ENCODE peak calls at places on chromosomes 6 and 20, in seven cellular contexts. S is AG10803; V is psoas muscle; X is right lobe of liver; Q is lung; L is upper lobe of right lung; R is CD8-positive, alpha-beta T cell. N is an unnamed sample.

GRCh38 chr6:33851959-33852358 is 48.2 kb upstream of the MLN start:
- DNase-seq in S (peak; percentile 18), V (no peak), X (no peak), Q (no peak), L (no peak), R (peak; percentile 26), N (no peak)

GRCh38 chr6:161486326-161486725 is 212.5 kb upstream of the AGPAT4 start:
- DNase-seq in S (peak; percentile 37), V (peak; percentile 53), X (no peak), Q (no peak), L (no peak), R (no peak), N (no peak)

GRCh38 chr6:161168281-161168891 is 105.5 kb downstream of the AGPAT4 start:
- DNase-seq in S (peak; percentile 94), V (no peak), X (peak; percentile 83), Q (no peak), L (no peak), R (no peak), N (peak; percentile 91)

GRCh38 chr6:130969807-130970491 is 93.1 kb downstream of the EPB41L2 start:
- DNase-seq in S (peak; percentile 83), V (peak; percentile 66), X (no peak), Q (no peak), L (no peak), R (no peak), N (peak; percentile 32)

GRCh38 chr6:132675749-132676148 is 16.8 kb upstream of the TAAR1 start:
- DNase-seq in S (no peak), V (no peak), X (no peak), Q (no peak), L (no peak), R (no peak), N (no peak)

GRCh38 chr6:37807656-37808055 is 11.9 kb upstream of the ZFAND3 start:
- DNase-seq in S (peak; percentile 24), V (peak; percentile 67), X (no peak), Q (no peak), L (no peak), R (no peak), N (no peak)

GRCh38 chr6:11732036-11732545 is 46.5 kb downstream of the ADTRP start:
- DNase-seq in S (peak; percentile 97), V (peak; percentile 85), X (peak; percentile 55), Q (peak; percentile 61), L (peak; percentile 70), R (no peak), N (no peak)

GRCh38 chr6:79586548-79586947 is 44.6 kb upstream of the SH3BGRL2 start:
- DNase-seq in S (peak; percentile 29), V (no peak), X (no peak), Q (no peak), L (no peak), R (no peak), N (no peak)

GRCh38 chr6:39225543-39225942 is 3.7 kb downstream of the KCNK5 start:
- DNase-seq in S (no peak), V (no peak), X (peak; percentile 90), Q (no peak), L (no peak), R (no peak), N (no peak)

GRCh38 chr20:61447950-61448349 is 195.9 kb downstream of the CDH4 start:
- DNase-seq in S (no peak), V (no peak), X (no peak), Q (no peak), L (no peak), R (no peak), N (no peak)

GRCh38 chr20:37257530-37257929 is 4.1 kb downstream of the GHRH start:
- DNase-seq in S (no peak), V (no peak), X (no peak), Q (no peak), L (no peak), R (no peak), N (no peak)

GRCh38 chr20:40688129-40689099 is 622 bp downstream of the MAFB start:
- DNase-seq in S (no peak), V (peak; percentile 61), X (peak; percentile 57), Q (no peak), L (no peak), R (no peak), N (no peak)

GRCh38 chr6:44738652-44739141 is 351.2 kb downstream of the CDC5L start:
- DNase-seq in S (peak; percentile 90), V (peak; percentile 57), X (peak; percentile 70), Q (no peak), L (no peak), R (no peak), N (no peak)

GRCh38 chr6:155108070-155108815 is 113.1 kb downstream of the TIAM2 start:
- DNase-seq in S (no peak), V (no peak), X (no peak), Q (no peak), L (no peak), R (no peak), N (no peak)

GRCh38 chr6:76052314-76052713 is 20.1 kb downstream of the IMPG1 start:
- DNase-seq in S (no peak), V (no peak), X (no peak), Q (no peak), L (no peak), R (no peak), N (no peak)

GRCh38 chr6:126181890-126182289 is 158.0 kb upstream of the CENPW start:
- DNase-seq in S (no peak), V (no peak), X (no peak), Q (no peak), L (no peak), R (no peak), N (no peak)

GRCh38 chr6:157944983-157945931 is 36.4 kb upstream of the SYNJ2 start:
- DNase-seq in S (no peak), V (no peak), X (no peak), Q (no peak), L (no peak), R (peak; percentile 28), N (no peak)

GRCh38 chr6:37236921-37237320 is 20.7 kb upstream of the TBC1D22B start:
- DNase-seq in S (no peak), V (no peak), X (no peak), Q (no peak), L (no peak), R (no peak), N (no peak)

GRCh38 chr6:157974341-157974894 is 7.2 kb upstream of the SYNJ2 start:
- DNase-seq in S (peak; percentile 54), V (no peak), X (no peak), Q (no peak), L (no peak), R (no peak), N (no peak)

GRCh38 chr20:23018432-23018831 is 16.7 kb upstream of the SSTR4 start:
- DNase-seq in S (no peak), V (no peak), X (no peak), Q (no peak), L (no peak), R (no peak), N (no peak)
- H3K4me3 ChIP-seq in S (no peak overlapping the region), V (no peak overlapping the region), X (no peak overlapping the region), Q (no peak overlapping the region), L (no peak overlapping the region), R (no peak overlapping the region), N (no peak overlapping the region)

GRCh38 chr20:653110-653589 is at the start of gene SRXN1:
- DNase-seq in S (peak; percentile 93), V (peak; percentile 97), X (peak; percentile 94), Q (peak; percentile 89), L (peak; percentile 97), R (peak; percentile 79), N (no peak)
- H3K4me3 ChIP-seq in S (peak within 1 kb of the TSS; percentile 97), V (peak within 1 kb of the TSS; percentile 85), X (peak within 1 kb of the TSS; percentile 71), Q (peak within 1 kb of the TSS; percentile 56), L (peak within 1 kb of the TSS; percentile 84), R (peak within 1 kb of the TSS; percentile 59), N (peak within 1 kb of the TSS; percentile 94)

GRCh38 chr20:56952258-56952929 is 314.0 kb downstream of the BMP7 start:
- DNase-seq in S (no peak), V (no peak), X (no peak), Q (no peak), L (no peak), R (no peak), N (no peak)

GRCh38 chr20:56955673-56956072 is 310.8 kb downstream of the BMP7 start:
- DNase-seq in S (no peak), V (no peak), X (no peak), Q (no peak), L (no peak), R (no peak), N (no peak)

GRCh38 chr20:56953055-56953586 is 313.3 kb downstream of the BMP7 start:
- DNase-seq in S (no peak), V (no peak), X (no peak), Q (no peak), L (no peak), R (no peak), N (no peak)

GRCh38 chr20:56957737-56958553 is 308.5 kb downstream of the BMP7 start:
- DNase-seq in S (peak; percentile 9), V (no peak), X (no peak), Q (no peak), L (no peak), R (no peak), N (peak; percentile 63)

GRCh38 chr20:56956536-56956935 is 309.9 kb downstream of the BMP7 start:
- DNase-seq in S (no peak), V (no peak), X (no peak), Q (no peak), L (no peak), R (no peak), N (no peak)
- H3K4me3 ChIP-seq in S (no peak overlapping the region), V (no peak overlapping the region), X (no peak overlapping the region), Q (no peak overlapping the region), L (no peak overlapping the region), R (no peak overlapping the region), N (no peak overlapping the region)

DNA sequence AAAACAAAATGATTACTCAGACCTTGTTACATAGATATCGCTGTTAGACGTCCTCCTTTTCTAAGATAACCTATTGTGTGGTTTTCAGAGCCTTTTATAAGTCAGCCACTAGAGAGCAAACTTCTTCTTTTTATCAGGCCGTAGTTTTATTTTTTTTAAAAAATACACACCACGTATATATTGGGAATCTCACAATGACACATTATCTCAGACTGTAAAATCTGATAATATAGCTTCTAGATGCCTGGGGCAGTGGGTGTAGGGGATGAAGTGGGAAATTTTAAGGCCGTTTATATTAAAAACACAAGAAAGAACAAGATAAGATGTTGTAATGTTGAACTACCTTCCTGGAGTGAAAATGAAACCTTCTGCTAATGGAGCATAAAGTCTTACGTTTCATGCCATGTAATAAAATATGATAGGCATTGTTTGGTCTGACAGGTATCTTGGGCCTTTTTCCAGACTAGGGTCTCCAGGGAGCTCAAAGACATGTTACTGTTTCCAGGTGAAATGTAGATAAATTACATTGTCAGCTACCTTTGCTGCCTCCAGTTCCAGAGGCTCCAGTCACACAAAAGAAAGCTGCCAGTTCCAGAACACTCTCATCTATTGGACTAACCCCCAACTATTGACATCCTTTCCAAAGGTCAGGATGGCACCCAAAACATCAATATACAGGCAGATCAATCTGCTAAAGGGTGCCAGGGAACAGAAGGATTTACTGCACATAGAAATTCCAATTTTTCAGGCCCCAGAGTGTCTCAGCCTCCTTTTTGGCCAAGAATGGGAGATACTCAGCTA is 130.2 kb upstream of the AKIRIN2 start:
- DNase-seq in S (peak; percentile 24), V (no peak), X (peak; percentile 51), Q (no peak), L (no peak), R (no peak), N (no peak)
- H3K4me3 ChIP-seq in S (peak overlapping the region; percentile 29), V (peak overlapping the region; percentile 45), X (peak overlapping the region; percentile 24), Q (no peak overlapping the region), L (peak overlapping the region; percentile 50), R (peak overlapping the region; percentile 34), N (no peak overlapping the region)

DNA sequence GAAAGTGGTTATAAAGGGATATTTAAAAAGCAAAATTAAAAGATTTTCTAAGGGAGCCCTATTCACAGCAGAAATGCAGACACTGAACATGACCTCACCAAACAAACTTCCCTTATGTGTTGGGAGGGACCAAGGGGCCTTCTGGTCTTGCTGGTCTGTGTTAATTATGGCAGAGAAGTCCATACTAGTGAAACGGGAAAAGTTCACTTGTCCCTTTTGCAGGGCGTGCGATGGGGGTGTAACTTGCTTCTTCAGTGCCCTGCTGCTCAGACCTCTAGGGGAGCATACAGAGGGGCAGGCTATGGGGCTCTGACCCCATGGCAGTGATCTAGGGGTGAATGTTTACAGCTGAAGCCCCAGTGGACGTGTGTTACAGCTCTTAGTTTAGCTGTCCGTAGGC is 53.0 kb upstream of the ZNF337 start:
- DNase-seq in S (no peak), V (no peak), X (no peak), Q (no peak), L (no peak), R (no peak), N (no peak)
- H3K4me3 ChIP-seq in S (no peak overlapping the region), V (no peak overlapping the region), X (no peak overlapping the region), Q (no peak overlapping the region), L (no peak overlapping the region), R (no peak overlapping the region), N (no peak overlapping the region)